ENCODE peak calls at places on chromosomes 3 and 15, in four cellular contexts. Y is right cardiac atrium, D is ascending aorta, Z is neural progenitor cell. G is an unnamed sample.
A peak's percentile ranks its signal among the peaks of the same experiment; 100 is the strongest.

GRCh38 chr3:30059240-30059639 is 547.2 kb upstream of the TGFBR2 start:
- DNase-seq in Y (no peak), Z (no peak), D (no peak), G (peak; percentile 58)

GRCh38 chr15:75224281-75224680 is 22.6 kb downstream of the C15orf39 start:
- DNase-seq in Z (no peak), D (no peak), Y (no peak), G (no peak)

GRCh38 chr3:45595364-45596154 is 1.0 kb downstream of the LIMD1 start:
- DNase-seq in Y (peak; percentile 76), D (no peak), Z (no peak), G (no peak)

GRCh38 chr3:48070030-48070429 is 53.8 kb upstream of the MAP4 start:
- DNase-seq in Y (no peak), Z (no peak), D (no peak), G (no peak)

GRCh38 chr3:8145661-8146060 is 356.0 kb upstream of the LMCD1 start:
- DNase-seq in Y (no peak), Z (no peak), D (no peak), G (no peak)

GRCh38 chr15:61226313-61227250 is 2.5 kb downstream of the RORA start:
- DNase-seq in Z (no peak), Y (no peak), D (no peak), G (no peak)

GRCh38 chr3:57675530-57675929 is 17.3 kb downstream of the DENND6A start:
- DNase-seq in Y (no peak), Z (no peak), D (no peak), G (no peak)

GRCh38 chr3:15292765-15293522 is 39.4 kb downstream of the SH3BP5 start:
- DNase-seq in Y (peak; percentile 85), D (peak; percentile 93), Z (no peak), G (no peak)

GRCh38 chr15:85588657-85589056 is 206.1 kb downstream of the KLHL25 start:
- DNase-seq in Z (no peak), D (no peak), Y (no peak), G (no peak)

GRCh38 chr15:75551076-75551475 is 28.0 kb downstream of the PTPN9 start:
- DNase-seq in Z (no peak), Y (no peak), D (no peak), G (no peak)

GRCh38 chr3:112653881-112654300 is 12.9 kb upstream of the CCDC80 start:
- DNase-seq in Y (peak; percentile 73), Z (no peak), D (no peak), G (no peak)

GRCh38 chr15:42118650-42119531 is 24.5 kb upstream of the PLA2G4D start:
- DNase-seq in D (no peak), Y (no peak), Z (peak; percentile 42), G (peak; percentile 52)

GRCh38 chr15:39466428-39466827 is 114.5 kb upstream of the THBS1 start:
- DNase-seq in D (peak; percentile 67), Z (no peak), Y (peak; percentile 88), G (no peak)

GRCh38 chr15:79653533-79653932 is 221.4 kb downstream of the MINAR1 start:
- DNase-seq in D (no peak), Z (no peak), Y (no peak), G (no peak)

GRCh38 chr15:42012241-42012640 is 8.6 kb downstream of the PLA2G4E start:
- DNase-seq in D (no peak), Y (peak; percentile 2), Z (no peak), G (no peak)

GRCh38 chr15:58933311-58934113 is at the start of gene SLTM:
- DNase-seq in D (peak; percentile 98), Z (peak; percentile 98), Y (peak; percentile 98), G (peak; percentile 93)

GRCh38 chr3:12178091-12178820 is 19.5 kb upstream of the TIMP4 start:
- DNase-seq in Z (no peak), Y (peak; percentile 79), D (peak; percentile 74), G (no peak)

GRCh38 chr3:169710619-169711018 is 47.1 kb upstream of the MECOM start:
- DNase-seq in Y (no peak), Z (no peak), D (no peak), G (no peak)

GRCh38 chr3:164608554-164609276 is 469.6 kb downstream of the SI start:
- DNase-seq in Y (no peak), D (no peak), Z (no peak), G (no peak)

GRCh38 chr3:41116851-41117250 is 82.5 kb upstream of the CTNNB1 start:
- DNase-seq in Y (no peak), D (no peak), Z (no peak), G (no peak)
- H3K4me1 ChIP-seq in Y (peaks cover 5% of the 10 kb centered on the region), D (no peaks in the 10 kb centered on the region), Z (peaks cover 16% of the 10 kb centered on the region), G (no peaks in the 10 kb centered on the region)

GRCh38 chr3:52456169-52456799 is 880 bp downstream of the NISCH start:
- DNase-seq in Z (peak; percentile 52), Y (peak; percentile 77), D (no peak), G (peak; percentile 62)
- H3K4me1 ChIP-seq in Z (peaks cover 32% of the 10 kb centered on the region), Y (peaks cover 9% of the 10 kb centered on the region), D (peaks cover 12% of the 10 kb centered on the region), G (peaks cover 8% of the 10 kb centered on the region)

GRCh38 chr3:127001486-127002194 is 18.7 kb downstream of the PLXNA1 start:
- DNase-seq in D (no peak), Z (no peak), Y (no peak), G (no peak)

GRCh38 chr3:127002195-127003174 is 19.6 kb downstream of the PLXNA1 start:
- DNase-seq in D (peak; percentile 95), Z (peak; percentile 94), Y (peak; percentile 96), G (peak; percentile 58)

GRCh38 chr3:127000128-127000527 is 17.2 kb downstream of the PLXNA1 start:
- DNase-seq in D (no peak), Z (no peak), Y (no peak), G (no peak)

GRCh38 chr3:126999383-126999782 is 16.5 kb downstream of the PLXNA1 start:
- DNase-seq in Z (no peak), Y (no peak), D (no peak), G (no peak)

DNA sequence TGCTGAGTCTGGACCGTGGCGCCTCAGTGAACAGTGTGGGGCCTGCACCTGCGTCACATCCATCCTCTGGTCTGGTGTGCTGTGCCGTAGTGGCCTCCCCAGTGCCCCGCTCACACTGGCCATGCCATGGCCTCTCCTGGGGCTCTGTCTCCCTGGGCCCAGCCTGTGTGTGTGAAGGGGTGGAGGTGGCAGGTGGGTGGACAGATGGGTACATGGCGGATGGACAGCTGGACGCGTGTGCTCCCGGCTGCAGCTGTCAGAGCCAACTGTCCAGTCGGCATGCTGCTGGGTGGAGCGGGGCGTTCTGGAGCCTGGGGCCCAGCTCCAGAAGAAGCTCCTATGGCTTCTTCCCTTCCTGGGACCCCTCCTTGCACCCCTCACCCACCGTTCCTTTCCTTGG is 17.9 kb downstream of the PLXNA1 start:
- DNase-seq in D (no peak), Y (no peak), Z (no peak), G (no peak)
- H3K4me1 ChIP-seq in D (peaks cover 79% of the 10 kb centered on the region), Y (peaks cover 3% of the 10 kb centered on the region), Z (peaks cover 11% of the 10 kb centered on the region), G (no peaks in the 10 kb centered on the region)

GRCh38 chr15:63597033-63597790 is at the start of gene FBXL22:
- DNase-seq in Z (no peak), D (peak; percentile 72), Y (peak; percentile 76), G (no peak)
- H3K4me1 ChIP-seq in Z (peaks cover 19% of the 10 kb centered on the region), D (peaks cover 43% of the 10 kb centered on the region), Y (peaks cover 4% of the 10 kb centered on the region), G (peaks cover 13% of the 10 kb centered on the region)

GRCh38 chr3:195907730-195908438 is 467 bp downstream of the TNK2 start:
- DNase-seq in Z (no peak), D (no peak), Y (peak; percentile 80), G (peak; percentile 68)

GRCh38 chr3:195903950-195904290 is 4.4 kb downstream of the TNK2 start:
- DNase-seq in Y (no peak), D (no peak), Z (no peak), G (no peak)

GRCh38 chr3:195906865-195907729 is 1.3 kb downstream of the TNK2 start:
- DNase-seq in Y (peak; percentile 72), Z (no peak), D (peak; percentile 71), G (peak; percentile 57)

GRCh38 chr3:195905970-195906864 is 2.1 kb downstream of the TNK2 start:
- DNase-seq in D (no peak), Z (no peak), Y (no peak), G (no peak)

GRCh38 chr3:195904364-195904763 is 4.0 kb downstream of the TNK2 start:
- DNase-seq in D (no peak), Z (no peak), Y (no peak), G (no peak)
- H3K4me1 ChIP-seq in D (peaks cover 10% of the 10 kb centered on the region), Z (peaks cover 11% of the 10 kb centered on the region), Y (peaks cover 15% of the 10 kb centered on the region), G (peaks cover 16% of the 10 kb centered on the region)